ENCODE peak calls at places on chromosomes 7 and 10, in eight cellular contexts. Y, Q, L, R, S, Z, W and F are unnamed samples.

GRCh38 chr10:77586719-77587423 is 50.7 kb downstream of the KCNMA1 start:
- DNase-seq in R (peak; percentile 72), W (no peak), L (no peak), Z (no peak), Q (no peak), Y (peak; percentile 56), S (no peak), F (no peak)

GRCh38 chr7:70595741-70596574 is 536.0 kb upstream of the GALNT17 start:
- DNase-seq in S (no peak), L (peak; percentile 77), Z (no peak), R (no peak), Q (peak; percentile 51), W (no peak), Y (no peak), F (peak; percentile 88)

GRCh38 chr10:5692476-5693358 is 8.1 kb downstream of the TASOR2 start:
- DNase-seq in L (peak; percentile 79), Q (peak; percentile 83), Y (peak; percentile 33), W (peak; percentile 22), S (peak; percentile 55), Z (no peak), R (peak; percentile 23), F (peak; percentile 81)

GRCh38 chr10:97129666-97130065 is 56.1 kb downstream of the SLIT1 start:
- DNase-seq in Q (no peak), Z (no peak), L (peak; percentile 54), Y (no peak), R (no peak), W (no peak), S (no peak), F (no peak)

GRCh38 chr10:80136134-80136571 is 3.6 kb downstream of the PLAC9 start:
- DNase-seq in Y (no peak), Z (peak; percentile 42), R (peak; percentile 45), L (peak; percentile 89), Q (no peak), S (no peak), W (peak; percentile 80), F (peak; percentile 37)

GRCh38 chr7:50787825-50788224 is 5.1 kb upstream of the GRB10 start:
- DNase-seq in R (no peak), Z (no peak), S (no peak), W (no peak), Q (no peak), Y (no peak), L (no peak), F (no peak)

GRCh38 chr7:94449151-94449725 is 54.5 kb downstream of the COL1A2 start:
- DNase-seq in Q (peak; percentile 65), R (no peak), W (peak; percentile 68), S (no peak), Y (peak; percentile 48), L (no peak), Z (no peak), F (peak; percentile 5)

GRCh38 chr10:18501610-18502009 is 149.8 kb downstream of the NSUN6 start:
- DNase-seq in W (no peak), Z (no peak), R (no peak), Y (no peak), Q (no peak), L (no peak), S (no peak), F (no peak)

GRCh38 chr10:62728479-62728878 is 76.0 kb upstream of the ADO start:
- DNase-seq in W (peak; percentile 34), S (no peak), Y (no peak), L (no peak), Z (no peak), R (no peak), Q (no peak), F (no peak)

GRCh38 chr10:86653379-86653778 is 968 bp upstream of the OPN4 start:
- DNase-seq in W (no peak), Z (no peak), Q (no peak), S (no peak), Y (no peak), L (no peak), R (no peak), F (no peak)

GRCh38 chr10:113754768-113755167 is 3.3 kb downstream of the PLEKHS1 start:
- DNase-seq in Z (no peak), Q (peak; percentile 68), R (no peak), S (no peak), W (no peak), Y (no peak), L (no peak), F (no peak)

GRCh38 chr7:51256244-51256781 is 60.3 kb downstream of the COBL start:
- DNase-seq in Q (no peak), W (no peak), Y (no peak), S (no peak), L (no peak), R (no peak), Z (no peak), F (no peak)

GRCh38 chr10:28139138-28139537 is 140.3 kb upstream of the ODAD2 start:
- DNase-seq in R (peak; percentile 54), Y (no peak), L (no peak), Q (no peak), S (no peak), W (no peak), Z (peak; percentile 59), F (no peak)

GRCh38 chr10:97572214-97572989 is at the start of gene ANKRD2:
- DNase-seq in Y (peak; percentile 67), Z (no peak), R (peak; percentile 49), Q (peak; percentile 91), W (peak; percentile 82), S (no peak), L (peak; percentile 92), F (peak; percentile 93)

GRCh38 chr10:69787681-69788080 is 14.0 kb upstream of the COL13A1 start:
- DNase-seq in L (no peak), S (no peak), R (no peak), W (no peak), Y (no peak), Z (no peak), Q (no peak), F (no peak)

GRCh38 chr7:143205560-143206293 is 16.1 kb upstream of the TAS2R40 start:
- DNase-seq in S (no peak), Z (no peak), Y (no peak), W (no peak), Q (no peak), L (no peak), R (peak; percentile 4), F (no peak)

GRCh38 chr7:119984247-119984646 is 288.7 kb upstream of the KCND2 start:
- DNase-seq in Q (no peak), Y (no peak), W (no peak), R (no peak), Z (no peak), L (no peak), S (no peak), F (no peak)

GRCh38 chr10:22837771-22838170 is 90.1 kb upstream of the ARMC3 start:
- DNase-seq in W (no peak), Y (no peak), Z (no peak), R (no peak), S (no peak), L (no peak), Q (no peak), F (no peak)

GRCh38 chr7:158458716-158459282 is 128.8 kb downstream of the PTPRN2 start:
- DNase-seq in R (no peak), Y (no peak), Z (no peak), W (no peak), S (no peak), L (peak; percentile 35), Q (no peak), F (no peak)

GRCh38 chr7:118087121-118087520 is 96.8 kb upstream of the LSM8 start:
- DNase-seq in W (no peak), R (no peak), Y (no peak), Z (no peak), L (no peak), Q (no peak), S (no peak), F (no peak)

GRCh38 chr10:60434418-60435046 is 44.9 kb upstream of the ANK3 start:
- DNase-seq in Q (peak; percentile 59), W (peak; percentile 54), S (no peak), Z (no peak), Y (peak; percentile 49), L (no peak), R (no peak), F (peak; percentile 35)

GRCh38 chr10:18205098-18205834 is 65.0 kb downstream of the CACNB2 start:
- DNase-seq in Z (peak; percentile 39), Q (no peak), W (no peak), S (no peak), R (peak; percentile 53), L (no peak), Y (no peak), F (no peak)

GRCh38 chr7:72406820-72407403 is 5.2 kb downstream of the CALN1 start:
- DNase-seq in Z (no peak), Y (no peak), R (no peak), S (no peak), L (no peak), Q (peak; percentile 16), W (no peak), F (no peak)

GRCh38 chr7:65269150-65269856 is 104.4 kb upstream of the ZNF92 start:
- DNase-seq in L (peak; percentile 72), Y (peak; percentile 86), Q (peak; percentile 99), S (no peak), R (peak; percentile 78), Z (no peak), W (peak; percentile 26), F (peak; percentile 96)

GRCh38 chr7:100022621-100023020 is 7.2 kb downstream of the ZKSCAN1 start:
- DNase-seq in Q (no peak), R (no peak), W (no peak), L (no peak), Y (peak; percentile 61), Z (no peak), S (no peak), F (no peak)

GRCh38 chr7:130292682-130293257 is at the start of gene CPA4:
- DNase-seq in Q (peak; percentile 30), S (no peak), Z (peak; percentile 92), W (peak; percentile 91), R (peak; percentile 100), Y (peak; percentile 84), L (no peak), F (no peak)

GRCh38 chr10:11798862-11799735 is 24.1 kb upstream of the PROSER2 start:
- DNase-seq in Q (peak; percentile 99), L (peak; percentile 82), Y (no peak), R (no peak), W (no peak), Z (no peak), S (no peak), F (peak; percentile 79)

GRCh38 chr10:3226960-3227724 is 54.6 kb upstream of the PITRM1 start:
- DNase-seq in Q (peak; percentile 69), W (peak; percentile 51), S (no peak), Y (peak; percentile 75), R (peak; percentile 90), Z (no peak), L (no peak), F (no peak)

GRCh38 chr7:69615696-69616095 is 17.4 kb downstream of the AUTS2 start:
- DNase-seq in R (no peak), Q (no peak), Y (no peak), S (no peak), Z (no peak), L (no peak), W (no peak), F (no peak)

GRCh38 chr7:142323706-142324105 is 65.8 kb upstream of the PRSS58 start:
- DNase-seq in S (peak; percentile 18), Q (peak; percentile 90), R (no peak), W (no peak), L (no peak), Y (no peak), Z (no peak), F (peak; percentile 82)

GRCh38 chr10:43197834-43198681 is 59.8 kb downstream of the CSGALNACT2 start:
- DNase-seq in Z (no peak), Y (no peak), W (peak; percentile 60), Q (peak; percentile 28), S (no peak), R (no peak), L (peak; percentile 56), F (peak; percentile 79)

GRCh38 chr7:157900011-157900410 is 563.2 kb downstream of the DNAJB6 start:
- DNase-seq in S (no peak), R (no peak), L (no peak), W (no peak), Y (no peak), Q (no peak), Z (no peak), F (no peak)

GRCh38 chr10:104308439-104308903 is 29.8 kb downstream of the ITPRIP start:
- DNase-seq in Z (no peak), Y (no peak), Q (no peak), S (no peak), L (no peak), W (no peak), R (no peak), F (no peak)